ENCODE peak calls at places on chromosomes 12 and 14, in seven cellular contexts. Q, C, J, M, Z, V and U are unnamed samples.

GRCh38 chr14:88305923-88306322 is 17.1 kb downstream of the KCNK10 start:
- DNase-seq in Q (no peak), C (no peak), J (no peak), M (no peak), Z (no peak), V (no peak), U (no peak)

GRCh38 chr14:83217492-83217891 is 1683.8 kb upstream of the SEL1L start:
- DNase-seq in Q (no peak), C (no peak), J (no peak), M (peak; percentile 45), Z (peak; percentile 40), V (peak; percentile 48), U (no peak)

GRCh38 chr12:60394680-60395079 is 798.9 kb downstream of the SLC16A7 start:
- DNase-seq in Q (no peak), C (no peak), J (no peak), M (peak; percentile 2), Z (peak; percentile 78), V (peak; percentile 54), U (no peak)

GRCh38 chr12:15861404-15861803 is 20.8 kb upstream of the STRAP start:
- DNase-seq in Q (no peak), C (no peak), J (no peak), M (no peak), Z (no peak), V (no peak), U (no peak)

GRCh38 chr14:89330236-89331002 is 86.6 kb downstream of the FOXN3 start:
- DNase-seq in Q (no peak), C (no peak), J (no peak), M (peak; percentile 59), Z (peak; percentile 23), V (peak; percentile 87), U (no peak)

GRCh38 chr12:62802981-62803380 is 132.0 kb downstream of the PPM1H start:
- DNase-seq in Q (no peak), C (no peak), J (no peak), M (no peak), Z (no peak), V (peak; percentile 36), U (no peak)

GRCh38 chr12:100345020-100345767 is 11.7 kb upstream of the SLC17A8 start:
- DNase-seq in Q (no peak), C (no peak), J (no peak), M (no peak), Z (no peak), V (no peak), U (no peak)

GRCh38 chr12:12945591-12945990 is 6.4 kb downstream of the GPRC5D start:
- DNase-seq in Q (no peak), C (no peak), J (no peak), M (no peak), Z (no peak), V (no peak), U (no peak)

GRCh38 chr12:69898236-69898635 is 73.2 kb downstream of the MYRFL start:
- DNase-seq in Q (no peak), C (no peak), J (no peak), M (no peak), Z (peak; percentile 32), V (peak; percentile 18), U (no peak)

GRCh38 chr12:4769073-4769472 is 48.9 kb downstream of the GALNT8 start:
- DNase-seq in Q (no peak), C (no peak), J (no peak), M (no peak), Z (no peak), V (no peak), U (no peak)

GRCh38 chr12:124727244-124727673 is 136.4 kb downstream of the SCARB1 start:
- DNase-seq in Q (no peak), C (no peak), J (no peak), M (no peak), Z (peak; percentile 50), V (no peak), U (no peak)

GRCh38 chr12:47449797-47450196 is 256.0 kb downstream of the RPAP3 start:
- DNase-seq in Q (no peak), C (no peak), J (no peak), M (no peak), Z (no peak), V (no peak), U (no peak)

GRCh38 chr14:61477845-61478438 is 156.6 kb downstream of the PRKCH start:
- DNase-seq in Q (peak; percentile 34), C (no peak), J (no peak), M (no peak), Z (no peak), V (peak; percentile 47), U (no peak)

GRCh38 chr12:40622246-40622838 is 69.9 kb upstream of the CNTN1 start:
- DNase-seq in Q (peak; percentile 4), C (no peak), J (peak; percentile 73), M (peak; percentile 28), Z (peak; percentile 47), V (peak; percentile 47), U (peak; percentile 19)

GRCh38 chr12:78081590-78082314 is 251.1 kb downstream of the NAV3 start:
- DNase-seq in Q (no peak), C (no peak), J (no peak), M (no peak), Z (no peak), V (no peak), U (no peak)

GRCh38 chr12:109449845-109450532 is 27.1 kb downstream of the KCTD10 start:
- DNase-seq in Q (no peak), C (no peak), J (no peak), M (no peak), Z (no peak), V (no peak), U (no peak)

GRCh38 chr12:125346361-125346760 is 281.1 kb downstream of the AACS start:
- DNase-seq in Q (no peak), C (no peak), J (no peak), M (no peak), Z (no peak), V (no peak), U (no peak)

GRCh38 chr14:32513571-32514009 is 184.5 kb downstream of the AKAP6 start:
- DNase-seq in Q (no peak), C (no peak), J (no peak), M (no peak), Z (no peak), V (no peak), U (no peak)

GRCh38 chr12:123269395-123269892 is 2.2 kb downstream of the CDK2AP1 start:
- DNase-seq in Q (peak; percentile 39), C (no peak), J (peak; percentile 66), M (peak; percentile 52), Z (no peak), V (peak; percentile 47), U (peak; percentile 59)

GRCh38 chr14:105091335-105092123 is 26.3 kb upstream of the GPR132 start:
- DNase-seq in Q (no peak), C (no peak), J (no peak), M (no peak), Z (no peak), V (no peak), U (no peak)

GRCh38 chr12:91239497-91239896 is 56.9 kb upstream of the DCN start:
- DNase-seq in Q (no peak), C (no peak), J (no peak), M (no peak), Z (no peak), V (no peak), U (no peak)